ENCODE peak calls at places on chromosomes 7 and 10, in five cellular contexts. K is effector memory CD8-positive, alpha-beta T cell; A is activated T-cell treated with anti-CD3 and anti-CD28 coated beads for 48 hours; L is amygdala; H is activated CD4-positive, alpha-beta T cell treated with anti-CD3 and anti-CD28 coated beads for 4 hours. X is an unnamed sample.

GRCh38 chr7:51054231-51054630 is 262.4 kb downstream of the COBL start:
- DNase-seq in H (no peak), L (no peak), K (no peak), A (no peak), X (no peak)

GRCh38 chr7:91089382-91089963 is 174.8 kb upstream of the FZD1 start:
- DNase-seq in K (no peak), L (no peak), H (no peak), A (no peak), X (no peak)

GRCh38 chr10:18423058-18423637 is 228.2 kb downstream of the NSUN6 start:
- DNase-seq in H (no peak), K (no peak), A (no peak), L (no peak), X (no peak)

GRCh38 chr7:87933605-87933952 is 472 bp upstream of the ADAM22 start:
- DNase-seq in K (no peak), L (no peak), A (no peak), H (no peak), X (no peak)

GRCh38 chr10:77196616-77197015 is 441.0 kb downstream of the KCNMA1 start:
- DNase-seq in H (no peak), A (no peak), L (no peak), K (no peak), X (no peak)

GRCh38 chr7:7696458-7697119 is 21.8 kb downstream of the RPA3 start:
- DNase-seq in H (no peak), A (no peak), K (no peak), L (no peak), X (no peak)

GRCh38 chr10:131579251-131580071 is 267.9 kb upstream of the TCERG1L start:
- DNase-seq in H (no peak), K (no peak), L (no peak), A (no peak), X (no peak)

GRCh38 chr10:98262571-98262970 is 5.4 kb downstream of the LOXL4 start:
- DNase-seq in L (no peak), H (no peak), K (no peak), A (no peak), X (no peak)

X was measured in occipital lobe.